ENCODE peak calls at places on chromosomes 6 and 20, in four cellular contexts. One of them, this sample, is unnamed.

GRCh38 chr20:25300496-25301170 is 52.7 kb downstream of the PYGB start:
- DNase-seq in K562: no peak
- DNase-seq in HepG2: no peak
- DNase-seq in GM12878: no peak
- DNase-seq in this sample: no peak

GRCh38 chr6:85677243-85677956 is 34.7 kb upstream of the SYNCRIP start:
- DNase-seq in K562: no peak
- DNase-seq in HepG2: no peak
- DNase-seq in GM12878: no peak
- DNase-seq in this sample: no peak

GRCh38 chr20:4065405-4065841 is 50.1 kb upstream of the RNF24 start:
- DNase-seq in K562: no peak
- DNase-seq in HepG2: no peak
- DNase-seq in GM12878: no peak
- DNase-seq in this sample: no peak

GRCh38 chr6:4543596-4543995 is 232.6 kb upstream of the CDYL start:
- DNase-seq in K562: no peak
- DNase-seq in HepG2: no peak
- DNase-seq in GM12878: no peak
- DNase-seq in this sample: no peak

GRCh38 chr20:49179368-49180277 is 8.5 kb downstream of the STAU1 start:
- DNase-seq in K562: no peak
- DNase-seq in HepG2: peak
- DNase-seq in GM12878: no peak
- DNase-seq in this sample: no peak

GRCh38 chr6:27502508-27503435 is 29.9 kb upstream of the ZNF184 start:
- DNase-seq in K562: peak
- DNase-seq in HepG2: peak
- DNase-seq in GM12878: peak
- DNase-seq in this sample: peak

GRCh38 chr6:83270971-83271714 is 78.0 kb downstream of the RWDD2A start:
- DNase-seq in K562: no peak
- DNase-seq in HepG2: no peak
- DNase-seq in GM12878: no peak
- DNase-seq in this sample: no peak

GRCh38 chr20:19236371-19237055 is 24.1 kb downstream of the SLC24A3 start:
- DNase-seq in K562: no peak
- DNase-seq in HepG2: no peak
- DNase-seq in GM12878: no peak
- DNase-seq in this sample: no peak

GRCh38 chr6:150567360-150567759 is 32.3 kb upstream of the PLEKHG1 start:
- DNase-seq in K562: no peak
- DNase-seq in HepG2: peak
- DNase-seq in GM12878: no peak
- DNase-seq in this sample: no peak

GRCh38 chr6:163289445-163289844 is 125.1 kb upstream of the QKI start:
- DNase-seq in K562: no peak
- DNase-seq in HepG2: no peak
- DNase-seq in GM12878: no peak
- DNase-seq in this sample: no peak

GRCh38 chr6:41572613-41573012 is 26.4 kb downstream of the FOXP4 start:
- DNase-seq in K562: no peak
- DNase-seq in HepG2: no peak
- DNase-seq in GM12878: no peak
- DNase-seq in this sample: no peak

GRCh38 chr6:3159805-3160781 is 2.7 kb upstream of the TUBB2A start:
- DNase-seq in K562: peak
- DNase-seq in HepG2: peak
- DNase-seq in GM12878: no peak
- DNase-seq in this sample: no peak

GRCh38 chr6:115704028-115704427 is 356.7 kb downstream of the FRK start:
- DNase-seq in K562: no peak
- DNase-seq in HepG2: no peak
- DNase-seq in GM12878: no peak
- DNase-seq in this sample: no peak

GRCh38 chr6:29558439-29559079 is 973 bp downstream of the UBD start:
- DNase-seq in K562: no peak
- DNase-seq in HepG2: no peak
- DNase-seq in GM12878: no peak
- DNase-seq in this sample: no peak

GRCh38 chr6:154164397-154164796 is 125.4 kb downstream of the OPRM1 start:
- DNase-seq in K562: no peak
- DNase-seq in HepG2: no peak
- DNase-seq in GM12878: no peak
- DNase-seq in this sample: no peak

GRCh38 chr6:12886961-12887775 is 170.6 kb downstream of the PHACTR1 start:
- DNase-seq in K562: no peak
- DNase-seq in HepG2: no peak
- DNase-seq in GM12878: no peak
- DNase-seq in this sample: no peak

GRCh38 chr6:43695078-43695966 is 7.7 kb upstream of the MRPS18A start:
- DNase-seq in K562: no peak
- DNase-seq in HepG2: no peak
- DNase-seq in GM12878: no peak
- DNase-seq in this sample: no peak

GRCh38 chr20:7772376-7772775 is 167.9 kb downstream of the HAO1 start:
- DNase-seq in K562: no peak
- DNase-seq in HepG2: no peak
- DNase-seq in GM12878: no peak
- DNase-seq in this sample: no peak

GRCh38 chr6:166604911-166605310 is 18.4 kb upstream of the RAMACL start:
- DNase-seq in K562: no peak
- DNase-seq in HepG2: no peak
- DNase-seq in GM12878: no peak
- DNase-seq in this sample: no peak

GRCh38 chr20:12434672-12435071 is 517.0 kb downstream of the BTBD3 start:
- DNase-seq in K562: no peak
- DNase-seq in HepG2: no peak
- DNase-seq in GM12878: no peak
- DNase-seq in this sample: no peak

GRCh38 chr20:63073738-63074065 is 66.9 kb upstream of the BHLHE23 start:
- DNase-seq in K562: no peak
- DNase-seq in HepG2: no peak
- DNase-seq in GM12878: no peak
- DNase-seq in this sample: no peak

GRCh38 chr6:124987999-124988591 is 25.9 kb downstream of the RNF217 start:
- DNase-seq in K562: no peak
- DNase-seq in HepG2: no peak
- DNase-seq in GM12878: no peak
- DNase-seq in this sample: no peak

GRCh38 chr6:118535176-118535844 is 12.8 kb upstream of the PLN start:
- DNase-seq in K562: no peak
- DNase-seq in HepG2: no peak
- DNase-seq in GM12878: no peak
- DNase-seq in this sample: no peak

GRCh38 chr6:98366406-98366805 is 468.0 kb upstream of the POU3F2 start:
- DNase-seq in K562: no peak
- DNase-seq in HepG2: no peak
- DNase-seq in GM12878: no peak
- DNase-seq in this sample: no peak

GRCh38 chr6:116467096-116467495 is 5.9 kb downstream of the CALHM6 start:
- DNase-seq in K562: no peak
- DNase-seq in HepG2: no peak
- DNase-seq in GM12878: no peak
- DNase-seq in this sample: no peak

GRCh38 chr20:25525295-25525694 is 60.0 kb downstream of the NINL start:
- DNase-seq in K562: no peak
- DNase-seq in HepG2: no peak
- DNase-seq in GM12878: no peak
- DNase-seq in this sample: no peak

GRCh38 chr20:1894471-1894950 is 696 bp upstream of the SIRPA start:
- DNase-seq in K562: peak
- DNase-seq in HepG2: no peak
- DNase-seq in GM12878: no peak
- DNase-seq in this sample: peak

GRCh38 chr20:62741701-62742491 is 33.3 kb downstream of the NTSR1 start:
- DNase-seq in K562: no peak
- DNase-seq in HepG2: no peak
- DNase-seq in GM12878: no peak
- DNase-seq in this sample: no peak

GRCh38 chr6:20632696-20633095 is 98.4 kb downstream of the CDKAL1 start:
- DNase-seq in K562: no peak
- DNase-seq in HepG2: no peak
- DNase-seq in GM12878: no peak
- DNase-seq in this sample: no peak

GRCh38 chr20:1993986-1994385 is at the start of gene PDYN:
- DNase-seq in K562: no peak
- DNase-seq in HepG2: no peak
- DNase-seq in GM12878: no peak
- DNase-seq in this sample: no peak

GRCh38 chr20:12198281-12198680 is 280.6 kb downstream of the BTBD3 start:
- DNase-seq in K562: no peak
- DNase-seq in HepG2: no peak
- DNase-seq in GM12878: no peak
- DNase-seq in this sample: no peak

DNA sequence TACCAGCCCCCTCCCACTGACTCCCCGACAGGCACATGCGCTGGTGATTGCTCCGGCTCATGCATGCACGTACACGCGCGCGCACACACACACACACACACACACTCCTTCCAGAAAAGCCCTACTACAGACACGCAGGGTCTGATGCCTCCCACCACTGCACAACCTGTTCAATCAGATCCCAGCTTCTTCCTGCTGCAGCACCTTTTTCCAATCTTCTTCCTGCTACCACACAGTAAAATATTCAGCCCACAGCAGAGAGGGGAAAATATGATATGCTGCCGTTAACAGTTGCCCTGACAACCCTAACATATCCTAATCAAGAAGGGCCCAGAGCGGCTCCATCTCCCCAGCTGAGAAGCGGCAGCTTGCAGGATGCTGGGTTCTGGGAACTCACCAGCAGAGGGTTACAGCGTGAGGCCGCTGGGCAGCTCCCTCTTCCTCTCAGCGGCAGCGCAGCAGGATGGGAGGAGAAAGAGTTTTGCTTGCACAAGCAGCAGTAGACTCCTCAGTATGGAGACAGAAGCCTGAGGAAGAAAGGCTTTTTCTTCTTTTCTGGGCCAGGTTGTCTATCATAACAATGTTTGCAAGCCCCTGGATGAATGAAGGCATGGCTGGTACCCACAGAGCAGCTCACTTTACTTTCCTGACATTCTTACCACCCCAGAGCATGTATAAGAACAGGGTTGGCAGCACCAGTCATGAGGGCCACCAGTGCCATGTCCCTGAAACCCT is 23.9 kb downstream of the MAP7 start:
- DNase-seq in K562: peak
- DNase-seq in HepG2: peak
- DNase-seq in GM12878: no peak
- DNase-seq in this sample: peak
- TF ChIP-seq TARDBP in K562: no peak
- TF ChIP-seq TARDBP in HepG2: no peak
- TF ChIP-seq TARDBP in GM12878: no peak
- TF ChIP-seq TARDBP in this sample: no peak

GRCh38 chr6:48567016-48567415 is 456.0 kb upstream of the PTCHD4 start:
- DNase-seq in K562: no peak
- DNase-seq in HepG2: no peak
- DNase-seq in GM12878: no peak
- DNase-seq in this sample: no peak

GRCh38 chr6:48560408-48560807 is 449.4 kb upstream of the PTCHD4 start:
- DNase-seq in K562: no peak
- DNase-seq in HepG2: no peak
- DNase-seq in GM12878: no peak
- DNase-seq in this sample: no peak

GRCh38 chr6:48568856-48569255 is 457.9 kb upstream of the PTCHD4 start:
- DNase-seq in K562: no peak
- DNase-seq in HepG2: no peak
- DNase-seq in GM12878: no peak
- DNase-seq in this sample: no peak

GRCh38 chr6:48564036-48564820 is 453.2 kb upstream of the PTCHD4 start:
- DNase-seq in K562: no peak
- DNase-seq in HepG2: no peak
- DNase-seq in GM12878: no peak
- DNase-seq in this sample: no peak

DNA sequence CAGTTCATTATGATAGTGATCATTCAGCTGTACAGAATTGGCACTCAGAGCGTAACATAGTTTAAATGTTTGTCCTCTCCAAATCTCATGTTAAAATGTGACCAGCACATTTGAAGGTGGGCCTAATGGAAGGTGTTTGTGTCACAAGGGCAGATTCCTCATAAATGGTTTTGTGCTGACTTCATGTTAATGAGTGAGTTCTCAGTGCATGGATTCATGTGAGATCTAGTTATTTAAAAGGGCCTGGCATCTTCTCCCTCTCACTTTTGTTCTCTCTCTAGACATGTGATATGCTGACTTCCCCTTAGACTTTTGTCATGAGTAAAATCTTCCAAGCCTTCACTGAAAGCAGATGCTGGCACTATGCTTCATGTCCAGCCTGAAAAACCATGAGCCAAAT is 452.4 kb upstream of the PTCHD4 start:
- DNase-seq in K562: no peak
- DNase-seq in HepG2: no peak
- DNase-seq in GM12878: no peak
- DNase-seq in this sample: no peak
- TF ChIP-seq BHLHE40 in K562: no peak
- TF ChIP-seq BHLHE40 in HepG2: no peak
- TF ChIP-seq BHLHE40 in GM12878: no peak
- TF ChIP-seq BHLHE40 in this sample: no peak

DNA sequence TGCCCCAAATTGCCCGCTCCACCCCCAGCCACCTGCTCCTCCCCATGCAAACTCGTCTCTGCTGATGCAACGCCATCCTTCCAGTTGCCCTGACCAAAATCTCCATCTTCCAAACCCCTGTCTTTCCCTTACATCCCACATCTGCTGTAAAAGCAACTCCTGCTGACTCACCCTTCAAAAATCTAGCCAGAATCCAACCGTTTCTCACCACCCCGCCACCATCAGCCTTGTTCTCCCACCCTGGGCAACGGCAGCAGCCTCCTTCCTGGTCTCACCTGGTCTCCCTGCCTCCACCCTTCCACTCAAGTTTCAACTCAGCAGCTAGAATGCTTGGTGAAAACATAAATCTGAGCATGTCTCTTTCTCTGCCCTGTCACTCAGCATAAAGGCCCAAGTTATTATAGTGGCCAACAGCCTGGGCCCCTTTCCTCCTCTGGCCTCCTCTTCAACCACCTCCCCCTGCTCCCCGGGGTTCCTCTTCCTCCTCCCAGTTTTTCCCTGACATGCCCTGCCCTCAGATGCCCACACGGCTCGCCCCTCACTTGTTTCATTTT is 7.2 kb upstream of the SYNJ2 start:
- DNase-seq in K562: no peak
- DNase-seq in HepG2: no peak
- DNase-seq in GM12878: no peak
- DNase-seq in this sample: no peak
- TF ChIP-seq TARDBP in K562: no peak
- TF ChIP-seq TARDBP in HepG2: no peak
- TF ChIP-seq TARDBP in GM12878: no peak
- TF ChIP-seq TARDBP in this sample: no peak

GRCh38 chr6:31139599-31139998 is 733 bp upstream of the PSORS1C2 start:
- DNase-seq in K562: no peak
- DNase-seq in HepG2: no peak
- DNase-seq in GM12878: no peak
- DNase-seq in this sample: no peak
- TF ChIP-seq BHLHE40 in K562: no peak
- TF ChIP-seq BHLHE40 in HepG2: no peak
- TF ChIP-seq BHLHE40 in GM12878: no peak
- TF ChIP-seq BHLHE40 in this sample: no peak

This sample was measured in HEK293T.